ENCODE peak calls at places on chromosomes 3 and 15, in four cellular contexts. M is H1, H is GM12878, F is HepG2. T is an unnamed sample.

GRCh38 chr15:33789141-33789540 is 179.2 kb upstream of the CHRM5 start:
- DNase-seq in H (no peak), M (no peak), F (no peak), T (no peak)

GRCh38 chr15:86432861-86433260 is 353.2 kb downstream of the AGBL1 start:
- DNase-seq in F (no peak), M (no peak), H (no peak), T (no peak)

GRCh38 chr15:66046751-66047150 is 177.5 kb downstream of the RAB11A start:
- DNase-seq in H (no peak), F (peak), M (no peak), T (no peak)

GRCh38 chr3:20575153-20575552 is 389.1 kb upstream of the SGO1 start:
- DNase-seq in M (no peak), F (no peak), H (no peak), T (no peak)

GRCh38 chr3:114942773-114943172 is 204.3 kb downstream of the ZBTB20 start:
- DNase-seq in H (no peak), F (no peak), M (no peak), T (no peak)

GRCh38 chr3:158160958-158161357 is 51.1 kb downstream of the RSRC1 start:
- DNase-seq in F (no peak), M (no peak), H (no peak), T (no peak)

GRCh38 chr3:127182848-127183714 is 9.8 kb upstream of the PRR23E start:
- DNase-seq in M (peak), F (no peak), H (no peak), T (no peak)

GRCh38 chr3:66692108-66692750 is 191.4 kb upstream of the LRIG1 start:
- DNase-seq in F (peak), M (no peak), H (no peak), T (no peak)

GRCh38 chr15:74430510-74430951 is 3.2 kb downstream of the SEMA7A start:
- DNase-seq in M (no peak), F (no peak), H (no peak), T (no peak)

GRCh38 chr3:147210676-147211075 is 195.7 kb downstream of the ZIC4 start:
- DNase-seq in F (no peak), H (no peak), M (no peak), T (no peak)

GRCh38 chr3:72322264-72322976 is 525.8 kb downstream of the SHQ1 start:
- DNase-seq in M (no peak), F (no peak), H (no peak), T (no peak)

GRCh38 chr15:41506796-41507341 is 6.8 kb downstream of the LTK start:
- DNase-seq in F (no peak), H (no peak), M (no peak), T (no peak)

GRCh38 chr3:155886915-155887314 is 16.5 kb downstream of the GMPS start:
- DNase-seq in F (no peak), H (no peak), M (no peak), T (no peak)

GRCh38 chr3:184388164-184388935 is 8.5 kb downstream of the CHRD start:
- DNase-seq in F (no peak), H (no peak), M (no peak), T (no peak)

GRCh38 chr3:136476280-136476679 is 226.1 kb downstream of the PCCB start:
- DNase-seq in F (peak), M (no peak), H (no peak), T (no peak)

GRCh38 chr3:46662771-46663551 is 30.5 kb downstream of the ALS2CL start:
- DNase-seq in M (peak), H (no peak), F (no peak), T (no peak)

GRCh38 chr3:171156455-171157005 is 130.0 kb upstream of the SLC2A2 start:
- DNase-seq in F (peak), M (no peak), H (no peak), T (no peak)

GRCh38 chr15:60391722-60392340 is 6.0 kb downstream of the ANXA2 start:
- DNase-seq in M (no peak), F (no peak), H (no peak), T (no peak)

GRCh38 chr3:102031834-102032233 is 182.5 kb downstream of the NFKBIZ start:
- DNase-seq in F (no peak), H (no peak), M (no peak), T (no peak)

GRCh38 chr3:181362378-181362777 is 349.3 kb upstream of the SOX2 start:
- DNase-seq in M (no peak), H (no peak), F (no peak), T (no peak)

GRCh38 chr15:59255647-59256380 is 49.2 kb downstream of the LDHAL6B start:
- DNase-seq in H (no peak), M (no peak), F (peak), T (no peak)

DNA sequence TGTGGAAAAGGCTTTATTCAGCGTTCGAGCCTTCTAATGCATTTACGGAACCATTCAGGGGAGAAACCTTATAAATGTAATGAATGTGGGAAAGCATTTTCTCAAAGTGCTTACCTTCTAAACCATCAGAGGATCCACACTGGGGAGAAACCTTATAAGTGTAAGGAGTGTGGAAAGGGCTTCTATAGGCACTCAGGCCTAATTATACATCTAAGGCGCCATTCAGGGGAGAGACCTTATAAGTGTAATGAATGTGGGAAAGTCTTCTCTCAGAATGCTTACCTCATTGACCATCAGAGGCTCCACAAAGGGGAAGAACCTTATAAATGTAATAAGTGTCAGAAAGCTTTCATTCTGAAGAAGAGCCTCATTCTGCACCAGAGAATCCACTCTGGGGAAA is 6.2 kb upstream of the ZNF35 start:
- DNase-seq in H (no peak), F (no peak), M (no peak), T (no peak)
- H3K4me3 ChIP-seq in H (no peak), F (no peak), M (no peak), T (no peak)

DNA sequence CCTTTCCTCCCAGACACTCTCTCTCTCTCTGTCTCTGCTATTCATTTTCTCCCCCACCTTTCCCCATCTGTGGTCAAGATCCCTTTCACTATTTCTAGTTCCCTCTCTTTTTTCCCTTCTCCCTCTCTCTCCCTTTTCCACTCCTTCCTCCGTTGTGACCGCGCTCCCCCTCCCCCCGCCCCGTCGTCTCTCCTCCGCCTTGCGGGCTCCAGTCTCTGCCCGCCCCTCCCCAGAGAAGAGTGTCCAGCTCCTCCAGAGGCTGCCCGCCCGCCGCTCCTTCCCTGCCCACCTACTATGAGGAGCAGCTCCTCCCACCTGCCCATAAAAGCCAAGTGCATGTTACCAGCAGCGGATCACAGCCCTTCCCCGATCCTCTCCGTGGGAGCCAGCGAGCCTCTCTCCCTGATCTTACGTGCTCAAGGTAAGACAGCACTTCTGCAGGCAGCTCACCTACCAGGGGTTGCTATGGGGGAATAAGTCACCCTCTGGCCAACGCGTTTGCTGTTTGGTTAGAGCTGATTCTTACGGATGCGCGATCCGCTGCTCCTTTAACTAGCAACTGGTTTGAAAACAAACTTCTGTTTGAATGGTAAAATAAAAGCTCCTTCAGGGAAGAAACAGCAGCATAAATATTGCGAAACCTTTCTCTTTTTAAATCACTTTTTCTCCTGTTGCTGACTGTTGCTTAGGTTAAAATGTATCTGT is at the start of gene COL8A1:
- DNase-seq in M (peak), H (no peak), F (no peak), T (no peak)
- TF ChIP-seq SUZ12 in M (peak), H (peak), F (no peak), T (no peak)

DNA sequence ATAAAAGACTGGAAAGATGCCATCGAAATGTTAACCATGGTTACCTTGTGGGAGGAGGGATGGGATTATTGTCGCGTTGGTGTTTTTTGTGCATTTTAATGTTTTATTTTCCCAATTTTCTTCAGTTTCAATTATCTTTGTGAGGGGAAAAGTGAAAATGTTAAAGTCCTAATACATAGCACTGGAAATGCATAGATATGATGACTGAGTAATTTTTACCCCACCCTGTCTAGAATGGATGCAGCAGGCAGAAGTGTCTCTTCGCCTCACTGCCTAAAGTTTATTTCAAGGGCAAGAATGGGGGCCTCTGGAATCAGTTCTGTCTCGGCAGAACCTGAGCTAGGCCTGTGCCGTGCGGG is 11.5 kb downstream of the FOXL2 start:
- DNase-seq in F (no peak), M (no peak), H (no peak), T (no peak)
- H3K4me3 ChIP-seq in F (peak), M (peak), H (no peak), T (peak)

GRCh38 chr15:68466876-68467275 is 34.9 kb upstream of the ITGA11 start:
- DNase-seq in H (no peak), M (no peak), F (no peak), T (no peak)

GRCh38 chr15:68470049-68470738 is 38.2 kb upstream of the ITGA11 start:
- DNase-seq in H (no peak), F (no peak), M (no peak), T (no peak)

GRCh38 chr15:68471552-68471951 is 39.6 kb upstream of the ITGA11 start:
- DNase-seq in M (no peak), F (no peak), H (no peak), T (no peak)

GRCh38 chr15:68469162-68470048 is 37.4 kb upstream of the ITGA11 start:
- DNase-seq in M (no peak), F (no peak), H (no peak), T (no peak)

DNA sequence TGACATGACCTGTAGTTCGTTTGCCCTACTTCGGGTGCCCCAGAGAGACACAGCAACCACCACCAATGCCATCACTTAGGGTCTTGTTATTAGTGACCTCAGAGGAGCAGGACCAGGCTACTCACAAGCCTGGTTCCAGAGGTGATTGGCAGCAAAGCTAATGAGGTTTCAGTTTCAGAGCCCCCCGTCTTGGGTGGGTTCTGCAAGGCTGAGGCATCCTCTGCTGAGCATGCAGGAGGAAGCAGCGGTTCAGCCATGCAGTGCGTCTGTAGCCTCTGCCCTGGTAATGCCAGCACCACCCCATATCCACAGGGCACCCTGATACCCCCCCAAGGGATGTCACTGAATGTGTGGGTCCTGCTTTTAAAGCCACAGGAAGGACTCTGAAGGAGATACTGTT is 39.0 kb upstream of the ITGA11 start:
- DNase-seq in H (no peak), F (no peak), M (no peak), T (no peak)
- TF ChIP-seq SUZ12 in H (no peak), F (no peak), M (no peak), T (no peak)

DNA sequence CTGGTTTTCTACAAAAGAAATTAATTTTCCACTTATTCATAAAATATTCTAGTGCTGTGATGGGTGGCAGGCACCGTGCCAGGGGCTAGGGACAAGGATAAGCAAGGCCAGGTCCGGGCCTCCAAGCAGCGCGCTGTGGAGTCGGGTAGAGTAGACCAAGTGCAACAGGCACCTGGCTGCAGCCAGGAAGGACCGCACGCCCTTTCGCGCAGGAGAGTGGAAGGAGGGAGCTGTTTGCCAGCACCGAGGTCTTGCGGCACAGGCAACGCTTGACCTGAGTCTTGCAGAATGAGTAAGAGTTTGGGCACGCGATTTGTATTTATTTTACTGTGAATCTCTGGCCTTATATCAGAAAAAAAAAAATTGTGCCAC is at the start of gene CASR:
- DNase-seq in M (peak), F (no peak), H (no peak), T (no peak)
- H3K4me3 ChIP-seq in M (peak), F (no peak), H (peak), T (peak)

GRCh38 chr3:99892332-99892731 is 74.7 kb downstream of the CMSS1 start:
- DNase-seq in F (no peak), H (no peak), M (no peak), T (no peak)
- TF ChIP-seq SUZ12 in F (no peak), H (no peak), M (no peak), T (no peak)

DNA sequence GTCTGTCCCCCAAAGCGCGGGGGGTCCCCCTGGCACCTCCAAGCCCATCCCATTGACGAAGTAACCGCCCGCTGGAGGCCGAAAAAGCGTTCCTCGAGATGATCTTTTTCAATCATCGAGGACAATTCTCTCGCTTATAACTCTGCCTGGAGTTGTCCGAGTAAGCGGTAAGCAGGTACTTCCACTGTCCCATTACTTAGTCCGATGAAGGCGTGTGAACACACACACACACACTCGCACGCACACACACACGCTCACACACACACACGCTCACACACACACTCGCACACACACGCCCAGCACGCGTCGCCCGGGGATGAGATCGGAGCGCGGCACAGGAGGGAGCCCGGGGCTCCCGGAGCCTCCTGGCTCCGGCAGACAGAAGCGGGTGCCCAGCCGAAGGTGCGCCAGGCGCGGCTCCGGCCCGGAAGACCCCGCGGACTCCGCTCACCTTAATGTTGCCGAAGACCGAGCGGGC is 430 bp downstream of the SLCO2A1 start:
- DNase-seq in F (no peak), M (no peak), H (no peak), T (no peak)
- H3K4me3 ChIP-seq in F (peak), M (peak), H (no peak), T (peak)

T was measured in NT2/D1.